ENCODE peak calls at places on chromosomes 4 and X, in eight cellular contexts. I, B, K, A, H, C, N and D are unnamed samples. For H3K4me1, the result is how much of the 10 kb centered on the place peaks cover.

GRCh38 chr4:30860983-30861382 is 140.8 kb downstream of the PCDH7 start:
- DNase-seq in I (no peak), B (no peak), K (no peak), A (no peak), H (no peak), C (no peak), N (no peak), D (no peak)

GRCh38 chr4:111210576-111210975 is 587.7 kb upstream of the PITX2 start:
- DNase-seq in I (no peak), B (no peak), K (no peak), A (no peak), H (no peak), C (no peak), N (no peak), D (no peak)

GRCh38 chrX:20300822-20301221 is 34.1 kb upstream of the RPS6KA3 start:
- DNase-seq in I (no peak), B (no peak), K (no peak), A (no peak), H (no peak), C (peak), N (no peak), D (no peak)

GRCh38 chr4:20809796-20810195 is 109.5 kb downstream of the PACRGL start:
- DNase-seq in I (peak), B (no peak), K (no peak), A (no peak), H (no peak), C (no peak), N (peak), D (peak)

GRCh38 chr4:186789671-186790070 is 66.0 kb upstream of the FAT1 start:
- DNase-seq in I (no peak), B (no peak), K (peak), A (no peak), H (peak), C (no peak), N (no peak), D (no peak)

GRCh38 chr4:94419956-94420355 is 31.8 kb upstream of the PDLIM5 start:
- DNase-seq in I (no peak), B (no peak), K (no peak), A (peak), H (peak), C (no peak), N (no peak), D (no peak)

GRCh38 chrX:152641996-152642395 is 4.3 kb downstream of the GABRQ start:
- DNase-seq in I (peak), B (no peak), K (no peak), A (peak), H (peak), C (peak), N (no peak), D (no peak)

GRCh38 chrX:152861826-152862225 is 31.0 kb downstream of the NSDHL start:
- DNase-seq in I (no peak), B (no peak), K (no peak), A (no peak), H (no peak), C (no peak), N (no peak), D (no peak)

GRCh38 chrX:69150294-69150960 is 14.8 kb downstream of the PJA1 start:
- DNase-seq in I (no peak), B (no peak), K (no peak), A (no peak), H (no peak), C (no peak), N (no peak), D (no peak)

GRCh38 chr4:125741825-125742452 is 427.2 kb downstream of the FAT4 start:
- DNase-seq in I (no peak), B (no peak), K (no peak), A (peak), H (peak), C (no peak), N (no peak), D (no peak)

GRCh38 chrX:148542481-148543255 is 42.3 kb downstream of the AFF2 start:
- DNase-seq in I (peak), B (no peak), K (no peak), A (no peak), H (no peak), C (no peak), N (no peak), D (no peak)
- H3K4me1 ChIP-seq in I (under half), B (under half), K (under half), A (under half), H (under half), C (under half), N (under half), D (under half)

DNA sequence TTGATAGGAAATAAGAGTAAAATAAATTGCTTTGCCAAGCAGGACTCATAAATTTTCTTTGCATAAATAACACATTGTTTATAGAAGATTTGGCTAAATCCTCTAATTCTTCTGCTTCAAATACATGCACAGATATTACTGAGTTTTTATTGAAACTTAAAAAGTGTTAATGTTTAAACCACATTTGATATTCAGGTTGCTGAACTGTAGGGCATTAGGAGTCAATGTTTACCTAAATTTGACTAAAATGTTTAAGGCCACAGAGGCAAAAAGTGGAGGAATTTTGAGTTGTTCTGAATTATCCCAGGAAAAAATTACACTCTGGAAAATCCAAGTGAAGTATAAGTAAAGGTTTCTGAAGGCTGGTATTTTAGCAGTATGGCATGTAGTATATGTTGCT is 78.7 kb downstream of the FIP1L1 start:
- DNase-seq in I (no peak), B (no peak), K (no peak), A (no peak), H (no peak), C (no peak), N (no peak), D (no peak)
- H3K4me1 ChIP-seq in I (under half), B (under half), K (under half), A (under half), H (under half), C (under half), N (under half), D (under half)

DNA sequence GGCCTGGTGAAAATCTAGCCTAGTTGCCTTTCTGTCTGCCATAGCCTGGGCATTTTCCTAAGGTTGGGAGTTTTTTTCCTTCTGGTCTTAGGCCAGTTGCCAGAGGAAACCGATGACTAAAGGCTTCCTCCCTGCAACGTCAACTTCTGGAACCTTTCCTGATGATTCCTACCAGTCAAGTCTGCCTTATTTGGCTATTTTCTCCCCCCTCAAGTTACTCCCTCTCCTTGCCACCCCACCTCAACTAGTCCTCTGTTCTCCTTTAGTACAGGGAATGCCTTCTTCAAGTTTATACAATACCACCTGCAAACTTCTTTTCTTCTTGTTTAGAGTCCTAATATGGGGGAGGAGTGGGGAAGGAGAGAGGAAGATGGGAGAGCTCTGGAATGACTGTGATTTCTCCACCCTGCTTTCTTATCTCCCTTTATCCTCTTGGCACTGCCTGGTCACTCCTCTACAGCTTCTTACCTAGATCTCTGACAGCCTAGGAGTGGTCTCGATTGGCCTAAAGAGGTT is 10.6 kb downstream of the MSN start:
- DNase-seq in I (no peak), B (no peak), K (peak), A (no peak), H (peak), C (no peak), N (peak), D (no peak)
- H3K4me1 ChIP-seq in I (under half), B (under half), K (under half), A (under half), H (under half), C (under half), N (under half), D (under half)

GRCh38 chr4:85774489-85774888 is 299.5 kb downstream of the ARHGAP24 start:
- DNase-seq in I (no peak), B (no peak), K (no peak), A (no peak), H (no peak), C (no peak), N (no peak), D (no peak)

GRCh38 chr4:85776091-85776490 is 301.1 kb downstream of the ARHGAP24 start:
- DNase-seq in I (no peak), B (no peak), K (no peak), A (no peak), H (no peak), C (no peak), N (no peak), D (no peak)

GRCh38 chr4:85778809-85779124 is 303.8 kb downstream of the ARHGAP24 start:
- DNase-seq in I (no peak), B (no peak), K (peak), A (no peak), H (peak), C (no peak), N (no peak), D (no peak)

GRCh38 chr4:85777908-85778808 is 303.2 kb downstream of the ARHGAP24 start:
- DNase-seq in I (no peak), B (no peak), K (peak), A (no peak), H (no peak), C (no peak), N (no peak), D (no peak)

GRCh38 chr4:85776579-85776978 is 301.6 kb downstream of the ARHGAP24 start:
- DNase-seq in I (no peak), B (no peak), K (no peak), A (no peak), H (no peak), C (no peak), N (no peak), D (no peak)
- H3K4me1 ChIP-seq in I (under half), B (under half), K (under half), A (under half), H (under half), C (under half), N (under half), D (under half)